ENCODE peak calls at places on chromosomes 12 and 14, in four cellular contexts. O is HepG2, U is K562, Y is WTC11. F is an unnamed sample.

GRCh38 chr12:103986823-103987222 is 21.2 kb downstream of the TDG start:
- DNase-seq in O (no peak), U (no peak), Y (no peak), F (no peak)

GRCh38 chr12:124754949-124755800 is 108.5 kb downstream of the SCARB1 start:
- DNase-seq in O (no peak), U (no peak), Y (peak), F (no peak)

GRCh38 chr12:94100254-94100653 is 48.1 kb upstream of the PLXNC1 start:
- DNase-seq in O (no peak), U (peak), Y (no peak), F (no peak)

GRCh38 chr14:75711796-75712211 is 50.8 kb downstream of the TTLL5 start:
- DNase-seq in O (peak), U (no peak), Y (peak), F (peak)

GRCh38 chr14:67442139-67442906 is 30.4 kb upstream of the PLEK2 start:
- DNase-seq in O (no peak), U (no peak), Y (no peak), F (no peak)

GRCh38 chr14:74882103-74882920 is 596 bp downstream of the DLST start:
- DNase-seq in O (no peak), U (no peak), Y (no peak), F (no peak)

GRCh38 chr14:22164616-22165015 is 424.4 kb downstream of the DAD1 start:
- DNase-seq in O (no peak), U (no peak), Y (no peak), F (no peak)

GRCh38 chr12:70598467-70599194 is 38.6 kb downstream of the PTPRB start:
- DNase-seq in O (no peak), U (no peak), Y (no peak), F (no peak)

GRCh38 chr12:102483466-102483865 is 3.1 kb upstream of the IGF1 start:
- DNase-seq in O (no peak), U (no peak), Y (no peak), F (peak)

DNA sequence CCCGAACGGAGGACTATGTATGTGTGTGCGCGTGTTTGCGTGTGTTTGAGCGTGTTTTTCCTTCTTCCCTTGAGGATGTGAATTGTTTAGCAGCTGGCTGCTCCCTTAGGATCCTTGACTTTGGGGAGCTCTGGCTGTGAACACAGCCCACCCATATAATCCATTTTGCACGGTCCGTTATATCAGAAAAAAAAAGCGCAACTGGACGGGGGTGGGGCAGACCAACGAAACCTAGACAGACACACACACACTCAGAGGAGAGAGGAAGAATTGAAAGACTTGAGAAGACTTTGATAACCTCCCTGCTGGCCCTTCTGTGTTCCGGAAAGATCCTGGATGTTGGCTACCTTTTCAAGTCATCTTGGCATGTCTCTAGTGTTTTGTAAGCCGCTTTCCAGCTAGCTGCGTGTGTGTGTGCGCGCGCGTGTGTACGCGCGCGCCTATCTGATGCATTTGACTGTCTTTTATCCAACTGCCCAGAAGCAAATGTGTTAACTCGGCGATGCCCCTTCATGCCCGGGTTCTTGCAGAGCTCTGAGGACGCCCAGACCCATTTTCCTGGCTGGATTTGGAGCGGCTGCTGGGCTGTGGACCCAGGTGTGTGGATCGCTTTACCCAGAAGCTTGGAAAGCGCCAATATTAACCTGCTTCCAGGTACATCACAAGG is 576 bp downstream of the LRFN5 start:
- DNase-seq in O (no peak), U (no peak), Y (peak), F (no peak)
- TF ChIP-seq CREM in O (no peak), U (no peak), Y (no peak), F (no peak)

DNA sequence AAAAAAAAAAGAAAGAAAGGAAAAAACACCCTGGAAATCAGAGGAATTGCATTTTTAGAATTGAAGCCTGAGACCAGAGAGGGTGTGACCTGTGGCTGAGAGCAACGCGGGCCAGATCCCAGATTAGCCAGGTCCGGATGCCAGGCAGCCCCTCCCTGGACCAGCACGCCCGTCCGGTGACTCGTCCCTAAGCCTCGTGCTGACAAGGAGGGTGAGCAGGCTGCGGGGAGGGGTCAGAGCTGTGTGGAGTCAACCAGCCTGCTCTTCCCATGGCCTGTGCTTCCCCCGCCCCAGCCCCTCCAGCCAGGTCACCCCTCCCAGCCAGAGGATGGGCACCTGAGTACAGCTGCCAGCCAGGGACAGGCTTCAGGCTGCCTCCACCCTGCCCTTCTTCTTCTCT is 4.2 kb upstream of the KLC1 start:
- DNase-seq in O (peak), U (no peak), Y (no peak), F (no peak)
- TF ChIP-seq CREM in O (no peak), U (no peak), Y (no peak), F (no peak)

DNA sequence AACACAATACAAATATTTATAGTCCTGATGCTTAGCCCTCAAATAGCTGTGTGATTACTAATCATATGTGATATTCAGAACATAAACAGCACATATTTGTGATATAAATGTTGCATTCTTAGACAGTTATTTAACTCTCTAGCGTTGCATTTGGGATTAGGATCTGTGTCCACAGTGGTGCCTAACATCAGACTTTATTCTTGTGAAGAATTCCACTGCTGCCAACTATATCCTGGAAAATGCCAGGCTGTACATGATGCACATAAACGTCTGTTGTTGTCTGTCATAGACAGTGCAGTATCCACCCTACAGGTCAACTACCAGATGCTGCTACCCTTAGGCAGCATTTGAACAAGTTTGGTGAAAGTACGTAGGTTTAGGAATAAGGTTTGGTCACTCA is 39.0 kb downstream of the SLC38A4 start:
- DNase-seq in O (no peak), U (no peak), Y (no peak), F (no peak)
- TF ChIP-seq CREM in O (no peak), U (no peak), Y (no peak), F (no peak)

DNA sequence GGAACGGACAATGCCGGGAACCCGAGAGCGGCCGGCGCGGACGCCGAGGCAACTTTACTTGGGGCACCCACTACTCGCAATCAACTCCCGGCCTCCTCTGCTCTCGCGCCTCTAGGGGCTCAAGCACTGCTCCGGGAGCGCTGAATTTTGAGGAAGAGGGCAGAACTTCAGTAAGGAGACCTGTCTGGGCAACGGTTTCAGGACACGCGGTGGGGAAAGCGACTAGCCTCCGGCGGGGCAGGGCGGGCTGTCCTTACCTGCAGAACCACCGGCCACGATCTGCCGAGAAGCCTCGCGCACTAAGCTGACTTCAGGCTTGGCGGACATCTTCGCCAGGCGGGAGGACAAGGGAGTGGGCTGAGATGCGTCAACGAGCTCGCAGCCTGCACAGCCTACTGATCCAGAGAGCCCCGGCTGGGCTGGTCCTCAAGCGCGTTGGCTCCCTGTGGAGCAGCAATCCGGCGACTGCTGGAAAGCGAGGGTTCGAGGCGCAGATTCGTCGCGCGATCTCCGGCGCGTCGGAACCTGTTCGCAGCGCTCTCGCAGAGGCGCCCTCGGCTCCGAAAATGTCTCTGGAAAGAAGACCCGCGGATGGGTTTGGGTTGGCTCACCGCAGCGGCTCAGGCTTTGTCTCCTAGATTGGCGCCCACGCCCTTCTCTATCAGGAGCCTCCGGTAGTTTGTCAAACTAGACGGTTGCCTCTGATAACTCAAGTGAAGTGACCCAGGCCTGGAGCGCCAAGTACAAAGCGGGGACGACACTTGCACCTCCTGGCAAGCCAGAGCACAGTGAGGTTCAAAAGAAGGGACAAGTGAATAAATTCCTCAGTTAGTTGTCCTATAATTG is at the start of gene SLC25A21:
- DNase-seq in O (peak), U (peak), Y (peak), F (no peak)
- TF ChIP-seq CREM in O (no peak), U (peak), Y (peak), F (no peak)

GRCh38 chr12:2395352-2395977 is 342.7 kb downstream of the CACNA1C start:
- DNase-seq in O (peak), U (peak), Y (peak), F (no peak)

GRCh38 chr12:2396448-2396871 is 343.7 kb downstream of the CACNA1C start:
- DNase-seq in O (no peak), U (no peak), Y (no peak), F (no peak)

GRCh38 chr12:2393016-2393415 is 340.2 kb downstream of the CACNA1C start:
- DNase-seq in O (no peak), U (no peak), Y (no peak), F (no peak)

GRCh38 chr12:2391740-2392341 is 339.1 kb downstream of the CACNA1C start:
- DNase-seq in O (no peak), U (no peak), Y (no peak), F (no peak)

DNA sequence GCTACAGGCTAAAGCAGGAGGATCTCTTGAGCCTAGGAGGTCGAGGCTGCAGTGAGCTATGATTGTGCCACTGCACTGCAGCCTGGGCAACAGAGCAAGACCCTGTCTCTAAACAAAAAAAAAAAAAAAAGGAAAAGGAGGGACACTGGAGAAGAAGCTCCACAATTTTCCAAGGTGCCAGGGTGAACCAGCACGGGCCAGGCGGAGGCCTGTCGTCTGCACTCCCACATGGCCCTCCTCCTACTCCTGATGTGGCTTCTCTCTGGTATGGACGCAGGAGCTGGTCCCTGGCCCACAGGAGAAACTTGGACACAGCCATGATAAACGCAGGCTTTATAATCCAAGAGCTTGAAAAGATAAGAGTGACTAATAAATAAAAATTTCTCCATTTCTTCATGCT is 341.2 kb downstream of the CACNA1C start:
- DNase-seq in O (no peak), U (no peak), Y (no peak), F (no peak)
- TF ChIP-seq CREM in O (no peak), U (no peak), Y (no peak), F (no peak)

DNA sequence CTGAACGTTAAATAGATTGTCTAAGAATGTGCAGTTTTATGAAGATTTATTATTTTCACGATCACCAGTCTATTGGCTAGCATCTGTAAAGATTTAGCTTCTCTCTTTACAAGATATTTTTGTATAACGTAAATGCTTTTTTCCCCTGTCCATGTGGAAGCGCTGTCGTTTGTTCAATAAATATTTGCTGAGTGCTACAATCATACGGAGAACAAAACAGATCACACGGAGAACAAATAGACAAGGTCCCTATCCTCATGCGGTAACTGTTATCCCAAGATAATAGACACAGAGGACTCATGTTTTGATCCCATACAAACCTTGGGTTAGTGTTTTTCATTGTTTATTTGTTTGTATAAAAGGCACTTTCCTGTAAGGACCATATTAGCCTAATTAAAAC is 397.5 kb downstream of the BCAT1 start:
- DNase-seq in O (peak), U (no peak), Y (no peak), F (no peak)
- TF ChIP-seq CREM in O (no peak), U (no peak), Y (no peak), F (no peak)

GRCh38 chr12:90974286-90974685 is 19.3 kb upstream of the CCER1 start:
- DNase-seq in O (no peak), U (no peak), Y (no peak), F (no peak)
- TF ChIP-seq CREM in O (no peak), U (no peak), Y (no peak), F (no peak)

GRCh38 chr12:131242741-131243496 is 289.2 kb downstream of the ADGRD1 start:
- DNase-seq in O (no peak), U (peak), Y (peak), F (peak)
- TF ChIP-seq CREM in O (no peak), U (peak), Y (no peak), F (no peak)

F was measured in GM12878.